ENCODE peak calls at places on chromosomes 11 and 22, in seven cellular contexts. One of them, this sample, is unnamed. For H3K4me1, the result is how much of the 10 kb centered on the place peaks cover.

GRCh38 chr22:41047741-41048140 is 44.7 kb upstream of the EP300 start:
- DNase-seq in HepG2: no peak
- DNase-seq in neural progenitor cell: no peak
- DNase-seq in DND-41: no peak
- DNase-seq in PC-3: no peak
- DNase-seq in neuronal stem cell: no peak
- DNase-seq in hepatocyte: no peak
- DNase-seq in this sample: no peak

GRCh38 chr22:32378703-32379272 is 21.1 kb downstream of the RFPL3 start:
- DNase-seq in PC-3: peak
- DNase-seq in DND-41: peak
- DNase-seq in neuronal stem cell: peak
- DNase-seq in hepatocyte: peak
- DNase-seq in HepG2: peak
- DNase-seq in neural progenitor cell: peak
- DNase-seq in this sample: no peak

GRCh38 chr11:94860333-94860732 is 92.2 kb downstream of the AMOTL1 start:
- DNase-seq in hepatocyte: no peak
- DNase-seq in DND-41: no peak
- DNase-seq in PC-3: no peak
- DNase-seq in neural progenitor cell: no peak
- DNase-seq in HepG2: no peak
- DNase-seq in neuronal stem cell: no peak
- DNase-seq in this sample: no peak

GRCh38 chr11:133576351-133576750 is 44.0 kb upstream of the OPCML start:
- DNase-seq in neural progenitor cell: peak
- DNase-seq in PC-3: no peak
- DNase-seq in hepatocyte: no peak
- DNase-seq in HepG2: no peak
- DNase-seq in neuronal stem cell: no peak
- DNase-seq in DND-41: peak
- DNase-seq in this sample: no peak

GRCh38 chr11:83979593-83979992 is 693.4 kb upstream of the CCDC90B start:
- DNase-seq in HepG2: no peak
- DNase-seq in neural progenitor cell: no peak
- DNase-seq in DND-41: no peak
- DNase-seq in hepatocyte: no peak
- DNase-seq in PC-3: no peak
- DNase-seq in neuronal stem cell: no peak
- DNase-seq in this sample: no peak

GRCh38 chr11:23540101-23540561 is 679.9 kb upstream of the CCDC179 start:
- DNase-seq in HepG2: peak
- DNase-seq in DND-41: peak
- DNase-seq in hepatocyte: peak
- DNase-seq in PC-3: peak
- DNase-seq in neuronal stem cell: peak
- DNase-seq in neural progenitor cell: peak
- DNase-seq in this sample: peak

GRCh38 chr22:32854351-32854804 is 52.9 kb downstream of the TIMP3 start:
- DNase-seq in neuronal stem cell: no peak
- DNase-seq in hepatocyte: no peak
- DNase-seq in neural progenitor cell: no peak
- DNase-seq in PC-3: no peak
- DNase-seq in DND-41: no peak
- DNase-seq in HepG2: no peak
- DNase-seq in this sample: no peak

GRCh38 chr11:28632338-28632737 is 524.1 kb downstream of the METTL15 start:
- DNase-seq in hepatocyte: no peak
- DNase-seq in DND-41: no peak
- DNase-seq in PC-3: peak
- DNase-seq in HepG2: no peak
- DNase-seq in neural progenitor cell: no peak
- DNase-seq in neuronal stem cell: no peak
- DNase-seq in this sample: no peak

GRCh38 chr11:14617241-14618027 is 26.2 kb upstream of the PDE3B start:
- DNase-seq in HepG2: peak
- DNase-seq in PC-3: no peak
- DNase-seq in DND-41: no peak
- DNase-seq in neuronal stem cell: no peak
- DNase-seq in neural progenitor cell: no peak
- DNase-seq in hepatocyte: peak
- DNase-seq in this sample: no peak

GRCh38 chr22:33921576-33922181 is 1.4 kb upstream of the LARGE1 start:
- DNase-seq in neuronal stem cell: peak
- DNase-seq in DND-41: no peak
- DNase-seq in hepatocyte: peak
- DNase-seq in neural progenitor cell: peak
- DNase-seq in HepG2: peak
- DNase-seq in PC-3: no peak
- DNase-seq in this sample: peak

GRCh38 chr22:39617342-39617741 is 46.8 kb downstream of the CACNA1I start:
- DNase-seq in PC-3: no peak
- DNase-seq in DND-41: peak
- DNase-seq in neuronal stem cell: no peak
- DNase-seq in HepG2: no peak
- DNase-seq in hepatocyte: no peak
- DNase-seq in neural progenitor cell: no peak
- DNase-seq in this sample: no peak

GRCh38 chr11:74070713-74071506 is 62.0 kb upstream of the UCP3 start:
- DNase-seq in neural progenitor cell: no peak
- DNase-seq in PC-3: peak
- DNase-seq in hepatocyte: no peak
- DNase-seq in DND-41: no peak
- DNase-seq in neuronal stem cell: no peak
- DNase-seq in HepG2: no peak
- DNase-seq in this sample: no peak

GRCh38 chr22:43625242-43625641 is 186.9 kb downstream of the EFCAB6 start:
- DNase-seq in PC-3: peak
- DNase-seq in neuronal stem cell: no peak
- DNase-seq in hepatocyte: no peak
- DNase-seq in neural progenitor cell: no peak
- DNase-seq in DND-41: no peak
- DNase-seq in HepG2: no peak
- DNase-seq in this sample: no peak

GRCh38 chr11:108906329-108906728 is 241.5 kb downstream of the DDX10 start:
- DNase-seq in neural progenitor cell: no peak
- DNase-seq in HepG2: peak
- DNase-seq in hepatocyte: no peak
- DNase-seq in PC-3: peak
- DNase-seq in neuronal stem cell: no peak
- DNase-seq in DND-41: no peak
- DNase-seq in this sample: no peak

GRCh38 chr11:108902027-108902469 is 237.2 kb downstream of the DDX10 start:
- DNase-seq in hepatocyte: peak
- DNase-seq in neural progenitor cell: no peak
- DNase-seq in PC-3: no peak
- DNase-seq in neuronal stem cell: no peak
- DNase-seq in DND-41: no peak
- DNase-seq in HepG2: peak
- DNase-seq in this sample: no peak

GRCh38 chr11:108912587-108912986 is 247.7 kb downstream of the DDX10 start:
- DNase-seq in PC-3: no peak
- DNase-seq in DND-41: no peak
- DNase-seq in HepG2: peak
- DNase-seq in hepatocyte: peak
- DNase-seq in neural progenitor cell: no peak
- DNase-seq in neuronal stem cell: no peak
- DNase-seq in this sample: no peak

GRCh38 chr11:108901359-108901758 is 236.5 kb downstream of the DDX10 start:
- DNase-seq in hepatocyte: no peak
- DNase-seq in neuronal stem cell: no peak
- DNase-seq in HepG2: no peak
- DNase-seq in neural progenitor cell: no peak
- DNase-seq in DND-41: no peak
- DNase-seq in PC-3: no peak
- DNase-seq in this sample: no peak

GRCh38 chr11:108906826-108907225 is 242.0 kb downstream of the DDX10 start:
- DNase-seq in HepG2: no peak
- DNase-seq in PC-3: peak
- DNase-seq in neural progenitor cell: no peak
- DNase-seq in DND-41: no peak
- DNase-seq in neuronal stem cell: no peak
- DNase-seq in hepatocyte: no peak
- DNase-seq in this sample: no peak
- H3K4me2 ChIP-seq in HepG2: no peak
- H3K4me2 ChIP-seq in PC-3: peak
- H3K4me2 ChIP-seq in neural progenitor cell: no peak
- H3K4me2 ChIP-seq in DND-41: no peak
- H3K4me2 ChIP-seq in neuronal stem cell: no peak
- H3K4me2 ChIP-seq in hepatocyte: no peak
- H3K4me2 ChIP-seq in this sample: no peak

DNA sequence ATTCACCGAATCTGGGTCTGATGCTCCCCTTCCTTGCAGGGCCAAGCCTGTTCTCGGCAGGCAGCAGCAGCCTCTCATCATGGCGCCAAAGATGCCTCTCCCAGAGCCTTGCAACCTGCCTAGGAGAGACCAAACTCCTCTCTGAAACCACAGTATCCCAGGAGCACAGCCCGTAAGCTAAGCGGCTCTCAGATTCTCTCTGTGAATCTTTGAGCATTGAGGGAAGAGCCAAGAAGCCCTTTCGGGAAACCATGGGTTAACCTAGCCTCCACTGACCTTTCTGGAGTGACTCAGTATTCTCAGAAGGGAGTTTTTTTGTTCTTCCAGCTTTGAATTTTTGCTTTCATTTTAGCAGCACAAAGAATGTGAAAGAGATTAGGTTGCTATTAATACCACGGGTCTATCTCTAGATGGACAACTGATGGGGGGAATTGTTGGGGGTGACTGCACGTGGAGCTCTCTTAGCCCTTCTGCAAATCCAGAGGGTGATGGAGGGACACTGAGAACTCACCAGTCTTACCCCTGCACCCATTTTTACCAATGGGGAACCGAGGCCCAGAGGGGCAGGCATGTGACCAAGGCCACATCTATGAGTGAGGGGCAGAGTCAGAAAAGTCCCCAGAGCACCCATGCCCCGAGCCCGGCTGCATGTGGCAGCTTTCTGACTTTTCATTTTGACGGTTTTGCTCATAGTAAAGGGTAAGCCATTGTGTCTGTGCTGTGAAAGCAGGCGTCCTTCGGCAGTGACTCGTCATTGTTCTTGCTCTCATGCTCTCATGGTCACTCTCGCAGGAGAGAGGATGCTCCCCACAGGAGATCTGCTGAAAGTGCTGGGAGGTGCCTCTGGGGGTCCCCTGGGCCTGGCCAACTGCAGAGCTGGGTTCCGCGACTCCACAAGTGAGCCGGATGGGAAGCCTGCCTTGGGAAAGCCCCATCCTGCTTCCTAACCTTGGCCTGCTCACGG is 36.0 kb downstream of the IRAG1 start:
- DNase-seq in neural progenitor cell: no peak
- DNase-seq in HepG2: no peak
- DNase-seq in neuronal stem cell: no peak
- DNase-seq in DND-41: no peak
- DNase-seq in hepatocyte: peak
- DNase-seq in PC-3: peak
- DNase-seq in this sample: peak
- H3K4me1 ChIP-seq in neural progenitor cell: under half
- H3K4me1 ChIP-seq in HepG2: under half
- H3K4me1 ChIP-seq in neuronal stem cell: under half
- H3K4me1 ChIP-seq in DND-41: under half
- H3K4me1 ChIP-seq in hepatocyte: under half
- H3K4me1 ChIP-seq in PC-3: under half
- H3K4me1 ChIP-seq in this sample: half or more

DNA sequence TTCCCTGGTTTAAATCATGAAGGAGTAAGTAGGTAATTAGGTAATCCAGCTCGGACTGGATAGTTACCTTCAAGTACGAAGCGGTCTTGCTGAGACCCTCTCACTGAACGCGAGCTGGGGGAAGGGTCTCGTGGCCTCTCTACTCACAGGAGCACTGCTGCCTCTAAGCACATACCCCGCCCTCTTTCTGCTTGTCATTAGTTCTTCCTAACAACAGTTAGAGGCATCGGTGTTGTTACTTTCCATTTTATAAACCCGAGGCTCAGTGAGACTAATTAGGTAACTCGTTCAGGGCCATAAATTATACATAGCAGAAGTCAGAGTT is 230.8 kb downstream of the ST3GAL4 start:
- DNase-seq in neural progenitor cell: peak
- DNase-seq in PC-3: no peak
- DNase-seq in DND-41: no peak
- DNase-seq in HepG2: no peak
- DNase-seq in hepatocyte: no peak
- DNase-seq in neuronal stem cell: no peak
- DNase-seq in this sample: no peak
- H2AFZ ChIP-seq in neural progenitor cell: no peak
- H2AFZ ChIP-seq in PC-3: peak
- H2AFZ ChIP-seq in DND-41: no peak
- H2AFZ ChIP-seq in HepG2: no peak
- H2AFZ ChIP-seq in hepatocyte: no peak
- H2AFZ ChIP-seq in neuronal stem cell: no peak
- H2AFZ ChIP-seq in this sample: no peak

GRCh38 chr11:69771466-69771865 is 3.7 kb downstream of the FGF4 start:
- DNase-seq in DND-41: no peak
- DNase-seq in HepG2: no peak
- DNase-seq in hepatocyte: no peak
- DNase-seq in neuronal stem cell: no peak
- DNase-seq in PC-3: no peak
- DNase-seq in neural progenitor cell: peak
- DNase-seq in this sample: no peak

GRCh38 chr11:69772646-69773045 is 2.5 kb downstream of the FGF4 start:
- DNase-seq in DND-41: no peak
- DNase-seq in HepG2: no peak
- DNase-seq in PC-3: no peak
- DNase-seq in hepatocyte: no peak
- DNase-seq in neuronal stem cell: no peak
- DNase-seq in neural progenitor cell: no peak
- DNase-seq in this sample: no peak

GRCh38 chr11:69775163-69775755 is at the start of gene FGF4:
- DNase-seq in hepatocyte: no peak
- DNase-seq in DND-41: no peak
- DNase-seq in neural progenitor cell: peak
- DNase-seq in neuronal stem cell: no peak
- DNase-seq in HepG2: no peak
- DNase-seq in PC-3: no peak
- DNase-seq in this sample: no peak

GRCh38 chr11:69774354-69775162 is 583 bp downstream of the FGF4 start:
- DNase-seq in DND-41: no peak
- DNase-seq in hepatocyte: no peak
- DNase-seq in neural progenitor cell: peak
- DNase-seq in HepG2: no peak
- DNase-seq in neuronal stem cell: no peak
- DNase-seq in PC-3: no peak
- DNase-seq in this sample: no peak

DNA sequence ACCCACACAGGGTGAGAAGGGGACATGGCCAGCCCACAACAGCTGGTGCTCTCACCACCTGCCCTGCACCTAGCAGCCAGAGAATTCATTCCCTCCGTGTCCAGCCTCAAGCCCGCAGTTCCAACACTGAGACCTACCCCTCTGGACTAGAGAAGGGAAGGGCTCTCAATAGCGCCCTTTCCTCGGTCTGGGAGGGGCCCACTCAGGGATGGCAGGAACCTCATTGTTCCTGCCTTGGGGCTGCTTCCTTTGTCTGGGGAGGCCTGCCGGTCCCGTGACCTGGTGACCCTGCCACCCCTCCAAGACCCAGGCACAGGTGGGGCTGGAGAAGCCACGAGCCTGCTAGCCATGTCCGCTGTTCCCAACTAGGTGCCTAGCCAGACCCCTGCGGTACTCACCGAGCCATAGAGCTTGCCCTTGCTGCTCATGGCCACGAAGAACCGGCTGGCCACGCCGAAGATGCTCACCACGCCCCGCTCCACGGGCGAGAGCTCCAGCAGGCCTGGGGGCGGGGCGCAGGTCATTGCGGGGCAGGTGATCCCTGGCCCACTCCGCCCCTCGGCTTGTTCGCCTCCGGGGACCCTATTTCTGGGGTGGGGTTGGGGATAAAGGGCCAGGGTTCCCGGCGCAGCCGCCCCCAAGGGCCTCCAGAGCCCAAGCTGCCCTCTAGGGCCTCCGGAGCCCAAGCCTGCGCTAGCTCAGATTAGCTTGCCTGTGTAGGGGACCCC is 1.4 kb downstream of the FGF4 start:
- DNase-seq in DND-41: no peak
- DNase-seq in neuronal stem cell: no peak
- DNase-seq in hepatocyte: no peak
- DNase-seq in PC-3: no peak
- DNase-seq in HepG2: no peak
- DNase-seq in neural progenitor cell: peak
- DNase-seq in this sample: no peak
- H3K4me2 ChIP-seq in DND-41: no peak
- H3K4me2 ChIP-seq in neuronal stem cell: peak
- H3K4me2 ChIP-seq in hepatocyte: peak
- H3K4me2 ChIP-seq in PC-3: no peak
- H3K4me2 ChIP-seq in HepG2: no peak
- H3K4me2 ChIP-seq in neural progenitor cell: peak
- H3K4me2 ChIP-seq in this sample: no peak

This sample was measured in MM.1S.